ENCODE peak calls at places on chromosome 20, in four cellular contexts. D is H9, U is GM23248, K is fibroblast of lung. J is an unnamed sample.

GRCh38 chr20:44695295-44696230 is 19.6 kb upstream of the CCN5 start:
- DNase-seq in U (peak), K (peak), D (no peak), J (no peak)

GRCh38 chr20:22586645-22587310 is 2.4 kb upstream of the FOXA2 start:
- DNase-seq in U (peak), D (peak), K (no peak), J (no peak)

GRCh38 chr20:64037498-64038213 is 1.7 kb downstream of the C20orf204 start:
- DNase-seq in K (no peak), U (no peak), D (peak), J (no peak)

GRCh38 chr20:31861346-31862156 is 8.8 kb downstream of the DUSP15 start:
- DNase-seq in U (peak), D (peak), K (peak), J (peak)

GRCh38 chr20:39269031-39269461 is 306.9 kb downstream of the DHX35 start:
- DNase-seq in K (peak), U (peak), D (peak), J (peak)

GRCh38 chr20:21521596-21522478 is 8.0 kb upstream of the NKX2-2 start:
- DNase-seq in U (no peak), D (peak), K (no peak), J (no peak)

GRCh38 chr20:8271727-8272126 is 139.7 kb downstream of the PLCB1 start:
- DNase-seq in U (no peak), K (peak), D (no peak), J (no peak)

GRCh38 chr20:53708129-53708968 is 114.7 kb upstream of the ZNF217 start:
- DNase-seq in D (no peak), K (peak), U (peak), J (peak)

GRCh38 chr20:54486583-54486982 is 11.2 kb downstream of the DOK5 start:
- DNase-seq in U (no peak), K (no peak), D (no peak), J (no peak)

GRCh38 chr20:4090756-4091331 is 75.5 kb upstream of the RNF24 start:
- DNase-seq in K (peak), D (no peak), U (peak), J (peak)

GRCh38 chr20:24705486-24705885 is 236.1 kb downstream of the SYNDIG1 start:
- DNase-seq in D (no peak), U (peak), K (no peak), J (no peak)

GRCh38 chr20:34578040-34578439 is 19.5 kb downstream of the MAP1LC3A start:
- DNase-seq in D (no peak), U (peak), K (no peak), J (no peak)

GRCh38 chr20:51494241-51495110 is 48.0 kb downstream of the NFATC2 start:
- DNase-seq in K (no peak), D (no peak), U (no peak), J (no peak)

GRCh38 chr20:62766716-62767115 is 29.6 kb upstream of the MRGBP start:
- DNase-seq in U (no peak), K (no peak), D (no peak), J (no peak)
- H3K4me2 ChIP-seq in U (no peak), K (no peak), D (no peak), J (no peak)

DNA sequence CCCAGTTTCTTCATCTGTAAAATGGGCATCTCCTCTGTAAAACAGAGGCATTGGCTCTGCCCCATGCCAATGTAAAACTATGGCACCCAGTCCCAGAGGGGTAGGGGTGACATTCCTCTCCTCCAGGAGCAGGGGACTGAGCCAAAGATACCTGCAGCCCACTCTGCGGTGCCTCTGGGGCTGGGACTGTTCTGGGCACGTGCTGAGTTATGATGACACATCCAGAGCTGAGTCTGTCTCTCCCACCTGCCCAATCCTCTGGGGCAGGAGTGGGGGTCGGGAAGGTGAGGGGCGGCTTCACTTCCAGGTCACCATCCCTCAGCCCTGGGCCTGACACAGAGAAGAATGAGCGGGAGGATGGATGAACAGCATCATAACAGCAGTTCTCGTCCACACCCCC is 29.9 kb downstream of the AAR2 start:
- DNase-seq in K (no peak), U (no peak), D (no peak), J (no peak)
- H2AFZ ChIP-seq in K (no peak), U (no peak), D (no peak), J (no peak)

DNA sequence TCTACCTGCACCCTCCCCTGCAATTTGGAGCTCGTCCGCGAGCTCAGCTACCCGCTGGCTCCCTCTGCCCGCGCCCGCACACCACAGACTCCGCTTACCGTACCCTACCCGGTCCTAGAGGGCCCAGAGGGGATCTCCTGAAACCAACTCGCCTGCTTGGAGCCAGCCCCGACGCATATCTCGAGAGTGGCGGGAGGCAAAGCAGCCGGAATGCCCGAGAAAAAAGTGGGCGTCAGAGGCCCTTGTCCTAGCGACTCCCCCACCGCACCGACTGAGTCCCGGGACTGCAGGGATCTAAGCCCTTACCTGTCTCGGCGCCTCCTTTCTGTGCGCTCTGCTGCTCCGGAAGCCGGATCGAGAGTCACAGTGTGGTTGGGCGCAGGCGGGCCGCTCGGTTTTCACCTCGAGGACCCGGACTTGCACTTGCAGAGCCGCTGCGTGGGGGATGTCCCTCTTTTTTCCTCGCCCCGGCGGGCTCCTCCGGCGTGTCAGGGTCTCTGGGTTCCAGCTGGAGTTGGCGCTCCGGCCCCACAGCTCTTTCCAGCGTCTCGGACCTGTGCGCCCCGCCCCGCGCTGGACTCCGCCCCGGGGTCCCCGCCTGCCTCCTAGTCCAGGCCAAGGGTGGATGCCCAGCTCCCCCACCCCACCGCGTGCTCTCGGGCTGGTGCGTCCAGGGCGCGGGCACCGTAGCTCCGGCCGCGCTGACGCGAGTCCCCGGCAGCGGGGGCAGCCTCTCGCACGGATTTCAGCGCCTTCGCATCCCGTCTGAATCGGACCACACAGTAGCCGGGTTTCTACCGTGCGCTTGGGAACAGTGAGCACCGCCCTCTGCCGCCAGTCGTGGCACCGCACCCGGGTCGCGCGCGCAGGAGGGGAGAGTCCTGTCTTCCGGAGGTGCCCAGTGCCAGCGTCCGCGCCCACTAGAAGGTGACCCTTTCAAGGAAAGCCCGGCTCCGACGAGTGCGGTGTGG is at the start of gene PROKR2:
- DNase-seq in K (no peak), D (peak), U (peak), J (no peak)
- H3K4me2 ChIP-seq in K (no peak), D (peak), U (no peak), J (no peak)

DNA sequence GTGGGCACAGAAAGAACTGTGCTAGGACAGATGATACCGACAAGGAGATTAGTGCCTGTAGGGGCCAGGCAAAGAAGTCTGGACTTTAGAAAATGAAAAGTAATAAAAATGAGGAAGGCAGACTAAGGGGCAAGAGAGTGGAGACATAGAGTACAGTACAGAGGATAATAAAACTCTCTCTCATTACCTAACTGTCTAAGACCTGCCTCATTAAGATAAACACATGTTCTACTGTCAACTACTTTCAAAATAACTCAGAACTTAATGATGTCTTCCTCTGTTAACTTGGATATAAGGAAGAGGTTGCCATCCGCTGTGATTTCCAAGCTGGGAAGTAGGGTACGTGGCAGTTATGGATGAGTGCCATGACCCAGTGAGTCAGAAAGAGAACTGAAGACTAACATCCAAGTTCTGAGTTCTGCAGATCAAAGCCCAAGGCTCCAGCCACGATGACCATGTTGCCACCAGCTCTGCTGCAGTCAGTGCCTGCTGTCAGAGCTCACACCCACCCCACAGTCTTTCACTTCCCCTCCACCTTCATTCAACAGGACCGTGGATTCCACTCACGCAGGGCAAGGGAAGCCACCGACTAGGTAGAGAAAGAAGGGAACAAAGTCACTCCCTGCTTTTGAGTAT is 81.9 kb downstream of the KIF16B start:
- DNase-seq in K (peak), U (peak), D (no peak), J (no peak)
- H2AFZ ChIP-seq in K (no peak), U (peak), D (no peak), J (no peak)

GRCh38 chr20:20456736-20457135 is 88.8 kb downstream of the INSM1 start:
- DNase-seq in K (no peak), U (no peak), D (no peak), J (no peak)
- H3K4me2 ChIP-seq in K (no peak), U (no peak), D (no peak), J (no peak)

GRCh38 chr20:47129306-47129705 is 227.2 kb downstream of the ZMYND8 start:
- DNase-seq in K (no peak), U (no peak), D (no peak), J (no peak)

GRCh38 chr20:47126709-47127108 is 229.8 kb downstream of the ZMYND8 start:
- DNase-seq in D (no peak), U (peak), K (peak), J (no peak)

GRCh38 chr20:47126374-47126705 is 230.2 kb downstream of the ZMYND8 start:
- DNase-seq in K (peak), U (peak), D (no peak), J (no peak)

GRCh38 chr20:47125553-47126373 is 230.7 kb downstream of the ZMYND8 start:
- DNase-seq in K (peak), D (peak), U (peak), J (no peak)

GRCh38 chr20:47127986-47128385 is 228.5 kb downstream of the ZMYND8 start:
- DNase-seq in K (no peak), U (no peak), D (no peak), J (no peak)
- H2AFZ ChIP-seq in K (peak), U (no peak), D (no peak), J (no peak)

GRCh38 chr20:60446273-60447111 is 488.3 kb downstream of the CDH26 start:
- DNase-seq in U (peak), K (peak), D (no peak), J (peak)
- H3K4me2 ChIP-seq in U (no peak), K (no peak), D (no peak), J (no peak)

GRCh38 chr20:33423141-33423834 is 20.3 kb downstream of the SNTA1 start:
- DNase-seq in D (no peak), K (peak), U (peak), J (no peak)
- H2AFZ ChIP-seq in D (no peak), K (peak), U (peak), J (no peak)

J was measured in DND-41.